ENCODE peak calls at places on chromosomes 7 and 10, in five cellular contexts. One of them, this sample, is unnamed.

GRCh38 chr10:119703903-119704508 is 21.8 kb upstream of the INPP5F start:
- DNase-seq in psoas muscle: no peak
- DNase-seq in CD4-positive, CD25-positive, alpha-beta regulatory T cell: no peak
- DNase-seq in OCI-LY7: peak
- DNase-seq in colonic mucosa: no peak
- DNase-seq in this sample: no peak

GRCh38 chr10:73744690-73744994 is 470 bp downstream of the SEC24C start:
- DNase-seq in psoas muscle: peak
- DNase-seq in OCI-LY7: peak
- DNase-seq in CD4-positive, CD25-positive, alpha-beta regulatory T cell: peak
- DNase-seq in colonic mucosa: peak
- DNase-seq in this sample: peak

GRCh38 chr10:132408367-132408781 is 11.4 kb downstream of the PWWP2B start:
- DNase-seq in CD4-positive, CD25-positive, alpha-beta regulatory T cell: no peak
- DNase-seq in OCI-LY7: no peak
- DNase-seq in psoas muscle: no peak
- DNase-seq in colonic mucosa: peak
- DNase-seq in this sample: peak

GRCh38 chr7:127365957-127366315 is 26.6 kb downstream of the ZNF800 start:
- DNase-seq in psoas muscle: no peak
- DNase-seq in OCI-LY7: no peak
- DNase-seq in colonic mucosa: no peak
- DNase-seq in CD4-positive, CD25-positive, alpha-beta regulatory T cell: no peak
- DNase-seq in this sample: no peak

GRCh38 chr7:12002428-12002827 is 170.4 kb upstream of the THSD7A start:
- DNase-seq in CD4-positive, CD25-positive, alpha-beta regulatory T cell: no peak
- DNase-seq in colonic mucosa: no peak
- DNase-seq in OCI-LY7: no peak
- DNase-seq in psoas muscle: no peak
- DNase-seq in this sample: no peak

GRCh38 chr7:139018910-139019309 is 16.9 kb downstream of the ZC3HAV1L start:
- DNase-seq in psoas muscle: no peak
- DNase-seq in CD4-positive, CD25-positive, alpha-beta regulatory T cell: no peak
- DNase-seq in colonic mucosa: no peak
- DNase-seq in OCI-LY7: no peak
- DNase-seq in this sample: no peak

GRCh38 chr7:1966631-1967200 is 266.0 kb downstream of the MAD1L1 start:
- DNase-seq in OCI-LY7: no peak
- DNase-seq in CD4-positive, CD25-positive, alpha-beta regulatory T cell: no peak
- DNase-seq in colonic mucosa: no peak
- DNase-seq in psoas muscle: peak
- DNase-seq in this sample: no peak

GRCh38 chr7:45917658-45918057 is 3.4 kb downstream of the IGFBP3 start:
- DNase-seq in psoas muscle: peak
- DNase-seq in OCI-LY7: peak
- DNase-seq in CD4-positive, CD25-positive, alpha-beta regulatory T cell: peak
- DNase-seq in colonic mucosa: peak
- DNase-seq in this sample: peak

GRCh38 chr7:84083846-84084245 is 110.7 kb downstream of the SEMA3A start:
- DNase-seq in OCI-LY7: no peak
- DNase-seq in psoas muscle: no peak
- DNase-seq in CD4-positive, CD25-positive, alpha-beta regulatory T cell: no peak
- DNase-seq in colonic mucosa: no peak
- DNase-seq in this sample: no peak

GRCh38 chr10:69337312-69338132 is 59.2 kb downstream of the HK1 start:
- DNase-seq in psoas muscle: peak
- DNase-seq in OCI-LY7: no peak
- DNase-seq in colonic mucosa: no peak
- DNase-seq in CD4-positive, CD25-positive, alpha-beta regulatory T cell: no peak
- DNase-seq in this sample: peak
- H3K27ac ChIP-seq in psoas muscle: peak
- H3K27ac ChIP-seq in OCI-LY7: no peak
- H3K27ac ChIP-seq in colonic mucosa: no peak
- H3K27ac ChIP-seq in CD4-positive, CD25-positive, alpha-beta regulatory T cell: no peak
- H3K27ac ChIP-seq in this sample: peak

GRCh38 chr7:51234139-51234538 is 82.5 kb downstream of the COBL start:
- DNase-seq in OCI-LY7: no peak
- DNase-seq in psoas muscle: peak
- DNase-seq in CD4-positive, CD25-positive, alpha-beta regulatory T cell: no peak
- DNase-seq in colonic mucosa: no peak
- DNase-seq in this sample: no peak

GRCh38 chr7:51234609-51235308 is 81.8 kb downstream of the COBL start:
- DNase-seq in CD4-positive, CD25-positive, alpha-beta regulatory T cell: no peak
- DNase-seq in OCI-LY7: no peak
- DNase-seq in psoas muscle: no peak
- DNase-seq in colonic mucosa: no peak
- DNase-seq in this sample: no peak

GRCh38 chr7:51237727-51238126 is 78.9 kb downstream of the COBL start:
- DNase-seq in OCI-LY7: no peak
- DNase-seq in psoas muscle: no peak
- DNase-seq in CD4-positive, CD25-positive, alpha-beta regulatory T cell: no peak
- DNase-seq in colonic mucosa: no peak
- DNase-seq in this sample: no peak

GRCh38 chr7:51236470-51237127 is 80.0 kb downstream of the COBL start:
- DNase-seq in CD4-positive, CD25-positive, alpha-beta regulatory T cell: no peak
- DNase-seq in colonic mucosa: no peak
- DNase-seq in OCI-LY7: no peak
- DNase-seq in psoas muscle: no peak
- DNase-seq in this sample: no peak

GRCh38 chr7:51235593-51236313 is 80.9 kb downstream of the COBL start:
- DNase-seq in CD4-positive, CD25-positive, alpha-beta regulatory T cell: no peak
- DNase-seq in psoas muscle: no peak
- DNase-seq in colonic mucosa: no peak
- DNase-seq in OCI-LY7: no peak
- DNase-seq in this sample: no peak
- H3K27ac ChIP-seq in CD4-positive, CD25-positive, alpha-beta regulatory T cell: no peak
- H3K27ac ChIP-seq in psoas muscle: peak
- H3K27ac ChIP-seq in colonic mucosa: no peak
- H3K27ac ChIP-seq in OCI-LY7: no peak
- H3K27ac ChIP-seq in this sample: no peak

DNA sequence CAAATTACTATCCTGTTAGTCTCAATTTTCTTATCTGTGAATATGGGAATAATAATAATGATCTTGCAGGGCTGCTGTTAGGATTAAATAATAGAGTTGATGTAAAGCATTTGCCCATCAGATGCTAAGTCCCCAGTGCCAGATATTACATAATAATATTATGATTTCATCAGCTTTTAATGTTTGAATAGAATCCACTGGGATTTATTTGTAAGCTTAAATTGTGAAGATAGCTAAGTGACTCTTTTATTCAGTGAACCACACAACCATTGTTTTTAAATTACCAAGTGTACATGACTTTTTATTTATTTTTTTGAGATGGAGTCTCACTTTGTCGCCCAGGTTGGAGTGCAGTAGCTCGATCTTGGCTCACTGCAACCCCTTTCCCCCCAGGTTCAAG is 510.3 kb upstream of the DPP6 start:
- DNase-seq in colonic mucosa: no peak
- DNase-seq in psoas muscle: no peak
- DNase-seq in CD4-positive, CD25-positive, alpha-beta regulatory T cell: no peak
- DNase-seq in OCI-LY7: no peak
- DNase-seq in this sample: no peak
- H3K27ac ChIP-seq in colonic mucosa: no peak
- H3K27ac ChIP-seq in psoas muscle: no peak
- H3K27ac ChIP-seq in CD4-positive, CD25-positive, alpha-beta regulatory T cell: no peak
- H3K27ac ChIP-seq in OCI-LY7: no peak
- H3K27ac ChIP-seq in this sample: no peak

DNA sequence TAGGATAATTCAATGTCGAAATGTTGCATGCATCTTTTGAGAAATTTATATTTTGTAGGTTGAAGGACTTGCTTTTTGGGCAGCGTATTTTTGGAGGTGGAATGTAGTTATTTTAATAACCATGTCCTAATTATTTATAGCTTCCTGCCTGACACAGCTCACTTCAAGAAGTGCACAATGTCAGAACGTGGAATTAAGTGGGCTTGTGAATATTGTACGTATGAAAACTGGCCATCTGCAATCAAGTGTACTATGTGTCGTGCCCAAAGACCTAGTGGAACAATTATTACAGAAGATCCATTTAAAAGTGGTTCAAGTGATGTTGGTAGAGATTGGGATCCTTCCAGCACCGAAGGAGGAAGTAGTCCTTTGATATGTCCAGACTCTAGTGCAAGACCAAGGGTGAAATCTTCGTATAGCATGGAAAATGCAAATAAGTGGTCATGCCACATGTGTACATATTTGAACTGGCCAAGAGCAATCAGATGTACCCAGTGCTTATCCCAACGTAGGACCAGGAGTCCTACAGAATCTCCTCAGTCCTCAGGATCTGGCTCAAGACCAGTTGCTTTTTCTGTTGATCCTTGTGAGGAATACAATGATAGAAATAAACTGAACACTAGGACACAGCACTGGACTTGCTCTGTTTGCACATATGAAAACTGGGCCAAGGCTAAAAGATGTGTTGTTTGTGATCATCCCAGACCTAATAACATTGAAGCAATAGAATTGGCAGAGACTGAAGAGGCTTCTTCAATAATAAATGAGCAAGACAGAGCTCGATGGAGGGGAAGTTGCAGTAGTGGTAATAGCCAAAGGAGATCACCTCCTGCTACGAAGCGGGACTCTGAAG is 620 bp downstream of the ZRANB1 start:
- DNase-seq in psoas muscle: no peak
- DNase-seq in CD4-positive, CD25-positive, alpha-beta regulatory T cell: no peak
- DNase-seq in colonic mucosa: no peak
- DNase-seq in OCI-LY7: no peak
- DNase-seq in this sample: no peak
- H3K27ac ChIP-seq in psoas muscle: peak
- H3K27ac ChIP-seq in CD4-positive, CD25-positive, alpha-beta regulatory T cell: no peak
- H3K27ac ChIP-seq in colonic mucosa: no peak
- H3K27ac ChIP-seq in OCI-LY7: no peak
- H3K27ac ChIP-seq in this sample: no peak

GRCh38 chr7:30750574-30751256 is 1.2 kb upstream of the INMT start:
- DNase-seq in psoas muscle: peak
- DNase-seq in colonic mucosa: peak
- DNase-seq in OCI-LY7: no peak
- DNase-seq in CD4-positive, CD25-positive, alpha-beta regulatory T cell: no peak
- DNase-seq in this sample: peak
- H3K27ac ChIP-seq in psoas muscle: peak
- H3K27ac ChIP-seq in colonic mucosa: peak
- H3K27ac ChIP-seq in OCI-LY7: no peak
- H3K27ac ChIP-seq in CD4-positive, CD25-positive, alpha-beta regulatory T cell: no peak
- H3K27ac ChIP-seq in this sample: peak

This sample was measured in prostate gland.